ENCODE peak calls at places on chromosomes 3 and 15, in seven cellular contexts. J, M, Q, C, Y, H and O are unnamed samples.

GRCh38 chr3:61637088-61638051 is 76.0 kb downstream of the PTPRG start:
- DNase-seq in M (no peak), J (no peak), Y (no peak), Q (no peak), C (no peak), H (no peak), O (no peak)

GRCh38 chr15:36951747-36952247 is 148.6 kb downstream of the MEIS2 start:
- DNase-seq in Y (no peak), M (no peak), J (no peak), Q (no peak), C (no peak), H (no peak), O (no peak)

GRCh38 chr15:37856109-37856508 is 78.3 kb upstream of the TMCO5A start:
- DNase-seq in J (no peak), Y (no peak), M (no peak), C (no peak), Q (no peak), H (no peak), O (no peak)

GRCh38 chr3:188306435-188306980 is 152.6 kb downstream of the LPP start:
- DNase-seq in Y (no peak), H (no peak), Q (no peak), M (no peak), C (no peak), J (no peak), O (no peak)

GRCh38 chr3:178960918-178961317 is 110.7 kb downstream of the ZMAT3 start:
- DNase-seq in H (no peak), J (no peak), Q (no peak), Y (no peak), M (no peak), C (no peak), O (no peak)

GRCh38 chr3:126266291-126266840 is 86.0 kb upstream of the ALDH1L1 start:
- DNase-seq in J (no peak), C (no peak), M (no peak), H (no peak), Y (no peak), Q (no peak), O (no peak)

GRCh38 chr3:160130950-160131349 is 94.3 kb upstream of the C3orf80 start:
- DNase-seq in C (no peak), Y (no peak), H (no peak), Q (no peak), J (no peak), M (no peak), O (no peak)

GRCh38 chr3:45761831-45762230 is 34.5 kb downstream of the SLC6A20 start:
- DNase-seq in Q (no peak), H (no peak), M (no peak), C (no peak), J (no peak), Y (no peak), O (no peak)